ENCODE peak calls at places on chromosomes 6 and 20, in five cellular contexts. One of them, this sample, is unnamed.

GRCh38 chr6:7086488-7086887 is 21.3 kb upstream of the RREB1 start:
- DNase-seq in retinal pigment epithelial cell: no peak
- DNase-seq in psoas muscle: peak
- DNase-seq in B cell: peak
- DNase-seq in fibroblast of the aortic adventitia: peak
- DNase-seq in this sample: no peak

GRCh38 chr20:4444404-4444803 is 277.3 kb upstream of the PRND start:
- DNase-seq in fibroblast of the aortic adventitia: peak
- DNase-seq in B cell: no peak
- DNase-seq in psoas muscle: no peak
- DNase-seq in retinal pigment epithelial cell: no peak
- DNase-seq in this sample: no peak

GRCh38 chr6:19857139-19857538 is 20.0 kb downstream of the ID4 start:
- DNase-seq in fibroblast of the aortic adventitia: no peak
- DNase-seq in retinal pigment epithelial cell: no peak
- DNase-seq in B cell: no peak
- DNase-seq in psoas muscle: no peak
- DNase-seq in this sample: no peak

GRCh38 chr6:88780714-88781389 is 182.6 kb downstream of the RNGTT start:
- DNase-seq in fibroblast of the aortic adventitia: peak
- DNase-seq in B cell: peak
- DNase-seq in retinal pigment epithelial cell: no peak
- DNase-seq in psoas muscle: no peak
- DNase-seq in this sample: no peak

GRCh38 chr6:51473996-51474975 is 613.1 kb downstream of the PKHD1 start:
- DNase-seq in fibroblast of the aortic adventitia: no peak
- DNase-seq in B cell: no peak
- DNase-seq in retinal pigment epithelial cell: no peak
- DNase-seq in psoas muscle: no peak
- DNase-seq in this sample: no peak

GRCh38 chr6:72466971-72467566 is 154.8 kb upstream of the KCNQ5 start:
- DNase-seq in retinal pigment epithelial cell: no peak
- DNase-seq in fibroblast of the aortic adventitia: peak
- DNase-seq in psoas muscle: no peak
- DNase-seq in B cell: no peak
- DNase-seq in this sample: no peak

GRCh38 chr6:35759401-35759800 is 17.0 kb upstream of the CLPSL2 start:
- DNase-seq in fibroblast of the aortic adventitia: no peak
- DNase-seq in psoas muscle: no peak
- DNase-seq in B cell: no peak
- DNase-seq in retinal pigment epithelial cell: no peak
- DNase-seq in this sample: no peak

GRCh38 chr6:7914991-7915789 is 4.6 kb upstream of the TXNDC5 start:
- DNase-seq in retinal pigment epithelial cell: no peak
- DNase-seq in psoas muscle: peak
- DNase-seq in B cell: peak
- DNase-seq in fibroblast of the aortic adventitia: peak
- DNase-seq in this sample: no peak

GRCh38 chr6:68024570-68025269 is 610.4 kb upstream of the ADGRB3 start:
- DNase-seq in fibroblast of the aortic adventitia: no peak
- DNase-seq in psoas muscle: no peak
- DNase-seq in B cell: no peak
- DNase-seq in retinal pigment epithelial cell: no peak
- DNase-seq in this sample: no peak

GRCh38 chr20:62080249-62080993 is 14.7 kb upstream of the TAF4 start:
- DNase-seq in B cell: no peak
- DNase-seq in retinal pigment epithelial cell: no peak
- DNase-seq in psoas muscle: no peak
- DNase-seq in fibroblast of the aortic adventitia: no peak
- DNase-seq in this sample: no peak

GRCh38 chr6:78513856-78514255 is 353.5 kb upstream of the IRAK1BP1 start:
- DNase-seq in B cell: no peak
- DNase-seq in psoas muscle: no peak
- DNase-seq in retinal pigment epithelial cell: no peak
- DNase-seq in fibroblast of the aortic adventitia: no peak
- DNase-seq in this sample: no peak

GRCh38 chr20:46963196-46963529 is 68.5 kb downstream of the EYA2 start:
- DNase-seq in B cell: no peak
- DNase-seq in fibroblast of the aortic adventitia: no peak
- DNase-seq in psoas muscle: no peak
- DNase-seq in retinal pigment epithelial cell: no peak
- DNase-seq in this sample: no peak

GRCh38 chr6:43723737-43724295 is 36.2 kb upstream of the MRPS18A start:
- DNase-seq in retinal pigment epithelial cell: peak
- DNase-seq in fibroblast of the aortic adventitia: peak
- DNase-seq in psoas muscle: peak
- DNase-seq in B cell: peak
- DNase-seq in this sample: peak

GRCh38 chr6:3885262-3886036 is 36.3 kb downstream of the FAM50B start:
- DNase-seq in psoas muscle: peak
- DNase-seq in B cell: no peak
- DNase-seq in fibroblast of the aortic adventitia: no peak
- DNase-seq in retinal pigment epithelial cell: no peak
- DNase-seq in this sample: no peak

GRCh38 chr6:36280467-36280866 is 10.6 kb downstream of the PNPLA1 start:
- DNase-seq in psoas muscle: no peak
- DNase-seq in fibroblast of the aortic adventitia: no peak
- DNase-seq in B cell: no peak
- DNase-seq in retinal pigment epithelial cell: no peak
- DNase-seq in this sample: no peak

GRCh38 chr20:45095753-45096371 is 5.1 kb downstream of the KCNS1 start:
- DNase-seq in fibroblast of the aortic adventitia: peak
- DNase-seq in psoas muscle: no peak
- DNase-seq in B cell: peak
- DNase-seq in retinal pigment epithelial cell: no peak
- DNase-seq in this sample: peak

GRCh38 chr6:82783587-82784253 is 281.9 kb downstream of the UBE3D start:
- DNase-seq in fibroblast of the aortic adventitia: no peak
- DNase-seq in psoas muscle: no peak
- DNase-seq in B cell: no peak
- DNase-seq in retinal pigment epithelial cell: no peak
- DNase-seq in this sample: no peak

GRCh38 chr6:170291271-170292110 is 613 bp upstream of the DLL1 start:
- DNase-seq in fibroblast of the aortic adventitia: no peak
- DNase-seq in B cell: no peak
- DNase-seq in retinal pigment epithelial cell: no peak
- DNase-seq in psoas muscle: peak
- DNase-seq in this sample: no peak

GRCh38 chr20:19928379-19929360 is 88.5 kb upstream of the NAA20 start:
- DNase-seq in psoas muscle: no peak
- DNase-seq in B cell: no peak
- DNase-seq in retinal pigment epithelial cell: no peak
- DNase-seq in fibroblast of the aortic adventitia: no peak
- DNase-seq in this sample: no peak

GRCh38 chr6:99905209-99906106 is 88.6 kb downstream of the MCHR2 start:
- DNase-seq in fibroblast of the aortic adventitia: peak
- DNase-seq in retinal pigment epithelial cell: peak
- DNase-seq in psoas muscle: no peak
- DNase-seq in B cell: no peak
- DNase-seq in this sample: no peak

GRCh38 chr20:46406986-46407670 is 713 bp upstream of the ELMO2 start:
- DNase-seq in B cell: peak
- DNase-seq in psoas muscle: peak
- DNase-seq in fibroblast of the aortic adventitia: no peak
- DNase-seq in retinal pigment epithelial cell: no peak
- DNase-seq in this sample: no peak

GRCh38 chr20:58012731-58013510 is 215.5 kb downstream of the ANKRD60 start:
- DNase-seq in B cell: no peak
- DNase-seq in retinal pigment epithelial cell: no peak
- DNase-seq in fibroblast of the aortic adventitia: no peak
- DNase-seq in psoas muscle: no peak
- DNase-seq in this sample: no peak

GRCh38 chr6:53524455-53524815 is 20.5 kb downstream of the GCLC start:
- DNase-seq in B cell: no peak
- DNase-seq in retinal pigment epithelial cell: no peak
- DNase-seq in fibroblast of the aortic adventitia: peak
- DNase-seq in psoas muscle: no peak
- DNase-seq in this sample: no peak

GRCh38 chr6:87766211-87766610 is 64.2 kb upstream of the AKIRIN2 start:
- DNase-seq in fibroblast of the aortic adventitia: no peak
- DNase-seq in retinal pigment epithelial cell: no peak
- DNase-seq in B cell: no peak
- DNase-seq in psoas muscle: no peak
- DNase-seq in this sample: no peak

GRCh38 chr6:54299542-54300269 is 8.5 kb upstream of the TINAG start:
- DNase-seq in retinal pigment epithelial cell: no peak
- DNase-seq in fibroblast of the aortic adventitia: peak
- DNase-seq in B cell: no peak
- DNase-seq in psoas muscle: no peak
- DNase-seq in this sample: no peak

DNA sequence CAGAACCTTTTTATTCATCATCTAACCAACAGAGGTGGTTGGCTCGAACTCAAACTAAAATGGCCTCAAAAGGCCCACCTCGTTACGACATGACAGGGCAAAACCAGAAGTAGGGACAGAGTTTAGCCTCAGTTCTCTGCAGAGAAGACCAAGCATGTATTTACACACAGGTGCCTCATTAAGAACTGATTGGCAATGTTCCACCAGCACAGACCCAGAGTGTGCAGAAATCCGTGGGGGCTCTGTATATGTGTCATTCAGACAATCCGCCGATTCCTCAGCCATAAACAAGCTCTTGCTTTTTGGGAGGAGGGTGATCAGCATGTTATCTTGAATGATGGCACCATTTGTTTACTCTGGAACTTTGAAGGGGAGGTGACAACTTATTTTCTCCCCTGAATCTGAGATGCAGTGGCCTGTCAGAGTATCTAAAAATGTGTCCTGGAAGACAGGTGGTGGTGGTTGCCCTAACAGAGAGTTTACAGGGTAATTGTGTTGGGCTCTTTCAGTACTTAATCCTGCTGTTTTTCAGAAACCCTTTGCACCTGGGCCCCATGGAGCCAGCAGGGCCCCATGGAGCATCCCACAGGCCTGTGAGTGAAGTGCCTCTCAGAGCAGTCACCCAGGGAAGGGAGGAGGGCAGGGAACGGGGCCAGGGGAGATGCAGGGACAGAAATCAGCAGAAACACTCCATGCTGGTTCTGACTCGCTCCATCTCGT is 29.1 kb upstream of the C20orf203 start:
- DNase-seq in B cell: no peak
- DNase-seq in fibroblast of the aortic adventitia: no peak
- DNase-seq in psoas muscle: no peak
- DNase-seq in retinal pigment epithelial cell: no peak
- DNase-seq in this sample: no peak
- TF ChIP-seq CTCF in B cell: no peak
- TF ChIP-seq CTCF in fibroblast of the aortic adventitia: no peak
- TF ChIP-seq CTCF in psoas muscle: no peak
- TF ChIP-seq CTCF in retinal pigment epithelial cell: no peak
- TF ChIP-seq CTCF in this sample: no peak

GRCh38 chr6:40855481-40855880 is 183.5 kb downstream of the UNC5CL start:
- DNase-seq in retinal pigment epithelial cell: no peak
- DNase-seq in psoas muscle: no peak
- DNase-seq in fibroblast of the aortic adventitia: no peak
- DNase-seq in B cell: no peak
- DNase-seq in this sample: no peak

GRCh38 chr6:40854592-40854991 is 184.4 kb downstream of the UNC5CL start:
- DNase-seq in retinal pigment epithelial cell: no peak
- DNase-seq in fibroblast of the aortic adventitia: no peak
- DNase-seq in B cell: no peak
- DNase-seq in psoas muscle: no peak
- DNase-seq in this sample: no peak

GRCh38 chr6:40856271-40856670 is 182.8 kb downstream of the UNC5CL start:
- DNase-seq in fibroblast of the aortic adventitia: no peak
- DNase-seq in retinal pigment epithelial cell: no peak
- DNase-seq in psoas muscle: no peak
- DNase-seq in B cell: no peak
- DNase-seq in this sample: no peak

GRCh38 chr6:40848868-40849524 is 190.0 kb downstream of the UNC5CL start:
- DNase-seq in psoas muscle: no peak
- DNase-seq in B cell: no peak
- DNase-seq in retinal pigment epithelial cell: no peak
- DNase-seq in fibroblast of the aortic adventitia: no peak
- DNase-seq in this sample: no peak

GRCh38 chr6:40852667-40853383 is 186.2 kb downstream of the UNC5CL start:
- DNase-seq in psoas muscle: no peak
- DNase-seq in B cell: no peak
- DNase-seq in fibroblast of the aortic adventitia: no peak
- DNase-seq in retinal pigment epithelial cell: no peak
- DNase-seq in this sample: no peak
- TF ChIP-seq CTCF in psoas muscle: peak
- TF ChIP-seq CTCF in B cell: no peak
- TF ChIP-seq CTCF in fibroblast of the aortic adventitia: peak
- TF ChIP-seq CTCF in retinal pigment epithelial cell: peak
- TF ChIP-seq CTCF in this sample: peak

GRCh38 chr6:74177496-74177895 is 481.5 kb downstream of the CD109 start:
- DNase-seq in B cell: no peak
- DNase-seq in psoas muscle: peak
- DNase-seq in retinal pigment epithelial cell: no peak
- DNase-seq in fibroblast of the aortic adventitia: no peak
- DNase-seq in this sample: no peak
- TF ChIP-seq CTCF in B cell: no peak
- TF ChIP-seq CTCF in psoas muscle: no peak
- TF ChIP-seq CTCF in retinal pigment epithelial cell: no peak
- TF ChIP-seq CTCF in fibroblast of the aortic adventitia: no peak
- TF ChIP-seq CTCF in this sample: no peak

GRCh38 chr6:149864578-149865535 is 698 bp upstream of the LRP11 start:
- DNase-seq in retinal pigment epithelial cell: no peak
- DNase-seq in B cell: peak
- DNase-seq in fibroblast of the aortic adventitia: peak
- DNase-seq in psoas muscle: no peak
- DNase-seq in this sample: no peak

GRCh38 chr6:149863596-149863845 is 638 bp downstream of the LRP11 start:
- DNase-seq in B cell: no peak
- DNase-seq in fibroblast of the aortic adventitia: no peak
- DNase-seq in retinal pigment epithelial cell: no peak
- DNase-seq in psoas muscle: no peak
- DNase-seq in this sample: no peak

GRCh38 chr6:149861603-149862423 is 2.3 kb downstream of the LRP11 start:
- DNase-seq in B cell: no peak
- DNase-seq in psoas muscle: no peak
- DNase-seq in fibroblast of the aortic adventitia: no peak
- DNase-seq in retinal pigment epithelial cell: no peak
- DNase-seq in this sample: no peak

GRCh38 chr6:149862901-149863595 is 1.1 kb downstream of the LRP11 start:
- DNase-seq in psoas muscle: peak
- DNase-seq in fibroblast of the aortic adventitia: peak
- DNase-seq in B cell: peak
- DNase-seq in retinal pigment epithelial cell: no peak
- DNase-seq in this sample: peak

DNA sequence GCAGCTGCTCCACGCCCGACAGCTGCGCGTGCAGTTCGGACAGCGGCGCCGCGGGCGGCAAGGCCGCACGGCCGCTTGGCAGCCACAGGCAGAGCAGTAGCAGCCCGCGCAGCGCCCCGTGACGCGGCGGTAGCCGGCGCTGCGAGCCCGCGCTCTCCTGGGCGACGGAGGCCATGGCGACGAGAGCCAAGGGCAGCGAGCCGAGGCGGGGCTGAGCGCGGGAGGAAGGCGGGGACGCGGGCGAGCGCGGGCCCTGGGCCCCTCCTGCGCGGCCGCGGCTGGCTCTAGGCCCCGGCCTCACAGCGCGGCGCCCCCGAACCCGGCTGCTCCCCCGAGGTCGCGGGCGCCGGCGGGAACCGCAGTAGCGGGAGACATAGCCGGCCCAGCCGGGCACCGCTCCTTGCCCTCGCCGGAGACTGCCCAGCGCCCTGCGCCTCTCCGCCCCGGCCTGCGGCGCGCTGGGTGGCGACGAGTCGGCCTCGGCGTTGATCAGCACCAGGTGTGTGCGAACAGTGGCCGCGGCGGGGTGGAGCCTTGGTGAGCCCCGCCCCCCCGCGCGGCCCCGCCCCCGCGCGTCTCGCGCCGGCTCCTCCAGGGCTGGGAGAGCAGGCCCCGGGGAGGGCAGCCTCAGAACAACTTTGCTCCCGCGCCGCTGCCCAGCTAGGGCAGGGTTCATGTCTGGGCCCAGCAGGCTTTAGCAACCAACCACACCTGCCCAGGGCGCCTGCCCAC is at the start of gene LRP11:
- DNase-seq in fibroblast of the aortic adventitia: peak
- DNase-seq in B cell: peak
- DNase-seq in psoas muscle: peak
- DNase-seq in retinal pigment epithelial cell: peak
- DNase-seq in this sample: peak
- TF ChIP-seq CTCF in fibroblast of the aortic adventitia: no peak
- TF ChIP-seq CTCF in B cell: no peak
- TF ChIP-seq CTCF in psoas muscle: no peak
- TF ChIP-seq CTCF in retinal pigment epithelial cell: no peak
- TF ChIP-seq CTCF in this sample: no peak

This sample was measured in natural killer cell.